ENCODE peak calls at places on chromosome 16, in four cellular contexts. R, I, D and Q are unnamed samples.

GRCh38 chr16:86511317-86512161 is 1.2 kb downstream of the FOXF1 start:
- DNase-seq in R (no peak), I (no peak), D (no peak), Q (no peak)

GRCh38 chr16:80803341-80804060 is 897 bp downstream of the CDYL2 start:
- DNase-seq in R (no peak), I (no peak), D (peak; percentile 78), Q (no peak)

GRCh38 chr16:68091604-68092261 is 6.6 kb downstream of the NFATC3 start:
- DNase-seq in R (no peak), I (no peak), D (no peak), Q (peak; percentile 70)

GRCh38 chr16:87809150-87809902 is 43.5 kb upstream of the KLHDC4 start:
- DNase-seq in R (no peak), I (no peak), D (no peak), Q (no peak)

GRCh38 chr16:11585460-11586374 is 1.0 kb downstream of the LITAF start:
- DNase-seq in R (peak; percentile 33), I (no peak), D (peak; percentile 73), Q (peak; percentile 34)

GRCh38 chr16:80150978-80151705 is 389.7 kb upstream of the DYNLRB2 start:
- DNase-seq in R (no peak), I (no peak), D (no peak), Q (no peak)

GRCh38 chr16:72455743-72456659 is 284.0 kb upstream of the PMFBP1 start:
- DNase-seq in R (no peak), I (no peak), D (no peak), Q (no peak)

GRCh38 chr16:82701302-82702022 is 74.7 kb downstream of the CDH13 start:
- DNase-seq in R (no peak), I (no peak), D (no peak), Q (no peak)

GRCh38 chr16:2715519-2715918 is 4.5 kb downstream of the PRSS27 start:
- DNase-seq in R (peak; percentile 75), I (peak; percentile 25), D (peak; percentile 83), Q (no peak)

GRCh38 chr16:10964891-10965326 is 20.5 kb downstream of the CLEC16A start:
- DNase-seq in R (no peak), I (no peak), D (no peak), Q (no peak)

GRCh38 chr16:56107944-56108583 is 83.2 kb upstream of the GNAO1 start:
- DNase-seq in R (peak; percentile 9), I (no peak), D (no peak), Q (no peak)

GRCh38 chr16:19284207-19284606 is 1.3 kb upstream of the CLEC19A start:
- DNase-seq in R (no peak), I (no peak), D (peak; percentile 68), Q (peak; percentile 40)

GRCh38 chr16:61617214-61617783 is 418.9 kb downstream of the CDH8 start:
- DNase-seq in R (no peak), I (no peak), D (no peak), Q (no peak)

GRCh38 chr16:27230562-27230991 is 27.3 kb downstream of the KDM8 start:
- DNase-seq in R (no peak), I (no peak), D (no peak), Q (no peak)

GRCh38 chr16:259226-259625 is 16.5 kb downstream of the RGS11 start:
- DNase-seq in R (no peak), I (no peak), D (no peak), Q (no peak)

GRCh38 chr16:57513371-57514102 is 22.8 kb downstream of the CCDC102A start:
- DNase-seq in R (no peak), I (no peak), D (peak; percentile 86), Q (no peak)

GRCh38 chr16:11556945-11557720 is 29.6 kb downstream of the LITAF start:
- DNase-seq in R (no peak), I (no peak), D (no peak), Q (no peak)

GRCh38 chr16:84559311-84559932 is 55.0 kb upstream of the MEAK7 start:
- DNase-seq in R (no peak), I (no peak), D (no peak), Q (no peak)

GRCh38 chr16:58366247-58367031 is 25.8 kb upstream of the GINS3 start:
- DNase-seq in R (no peak), I (no peak), D (no peak), Q (no peak)

GRCh38 chr16:47142469-47143328 is 1.0 kb downstream of the NETO2 start:
- DNase-seq in R (peak; percentile 11), I (no peak), D (peak; percentile 66), Q (no peak)

GRCh38 chr16:15996432-15997109 is 47.2 kb downstream of the ABCC1 start:
- DNase-seq in R (peak; percentile 31), I (peak; percentile 65), D (peak; percentile 67), Q (no peak)

GRCh38 chr16:86107190-86107589 is 208.2 kb downstream of the IRF8 start:
- DNase-seq in R (no peak), I (no peak), D (no peak), Q (no peak)

GRCh38 chr16:85072947-85073346 is 39.3 kb downstream of the CIBAR2 start:
- DNase-seq in R (peak; percentile 20), I (no peak), D (no peak), Q (peak; percentile 84)

GRCh38 chr16:81279375-81279774 is 35.4 kb upstream of the GAN start:
- DNase-seq in R (no peak), I (no peak), D (no peak), Q (no peak)

GRCh38 chr16:76614255-76614654 is 337.1 kb downstream of the CNTNAP4 start:
- DNase-seq in R (no peak), I (no peak), D (no peak), Q (no peak)

GRCh38 chr16:78298986-78299385 is 199.5 kb downstream of the WWOX start:
- DNase-seq in R (no peak), I (no peak), D (no peak), Q (no peak)

GRCh38 chr16:85611455-85612190 is 1.5 kb upstream of the GSE1 start:
- DNase-seq in R (peak; percentile 82), I (peak; percentile 67), D (peak; percentile 94), Q (peak; percentile 79)

GRCh38 chr16:946048-946395 is 24.8 kb downstream of the LMF1 start:
- DNase-seq in R (no peak), I (no peak), D (no peak), Q (no peak)

GRCh38 chr16:58264961-58265479 is 29.8 kb downstream of the PRSS54 start:
- DNase-seq in R (no peak), I (no peak), D (no peak), Q (no peak)

GRCh38 chr16:19291459-19291858 is 5.9 kb downstream of the CLEC19A start:
- DNase-seq in R (no peak), I (no peak), D (no peak), Q (no peak)

GRCh38 chr16:27430512-27430911 is 28.5 kb downstream of the IL21R start:
- DNase-seq in R (no peak), I (no peak), D (no peak), Q (no peak)

GRCh38 chr16:27319257-27319965 is 5.6 kb downstream of the IL4R start:
- DNase-seq in R (no peak), I (no peak), D (no peak), Q (no peak)

GRCh38 chr16:50006954-50007353 is 18.1 kb upstream of the CNEP1R1 start:
- DNase-seq in R (no peak), I (no peak), D (no peak), Q (no peak)

GRCh38 chr16:73610605-73611177 is 562.8 kb upstream of the ZFHX3 start:
- DNase-seq in R (no peak), I (no peak), D (no peak), Q (no peak)

GRCh38 chr16:2915196-2915929 is 3.6 kb downstream of the FLYWCH1 start:
- DNase-seq in R (no peak), I (no peak), D (no peak), Q (no peak)

GRCh38 chr16:424033-424622 is 1.3 kb upstream of the RAB11FIP3 start:
- DNase-seq in R (peak; percentile 85), I (peak; percentile 88), D (no peak), Q (peak; percentile 93)

GRCh38 chr16:2003827-2004641 is 5.6 kb downstream of the ZNF598 start:
- DNase-seq in R (peak; percentile 89), I (peak; percentile 78), D (peak; percentile 95), Q (peak; percentile 97)

GRCh38 chr16:69859105-69859969 is 91.8 kb upstream of the CLEC18A start:
- DNase-seq in R (peak; percentile 58), I (peak; percentile 28), D (no peak), Q (peak; percentile 23)
- TF ChIP-seq CTCF in R (no peak), I (peak; percentile 14), D (peak; percentile 15), Q (peak; percentile 57)

DNA sequence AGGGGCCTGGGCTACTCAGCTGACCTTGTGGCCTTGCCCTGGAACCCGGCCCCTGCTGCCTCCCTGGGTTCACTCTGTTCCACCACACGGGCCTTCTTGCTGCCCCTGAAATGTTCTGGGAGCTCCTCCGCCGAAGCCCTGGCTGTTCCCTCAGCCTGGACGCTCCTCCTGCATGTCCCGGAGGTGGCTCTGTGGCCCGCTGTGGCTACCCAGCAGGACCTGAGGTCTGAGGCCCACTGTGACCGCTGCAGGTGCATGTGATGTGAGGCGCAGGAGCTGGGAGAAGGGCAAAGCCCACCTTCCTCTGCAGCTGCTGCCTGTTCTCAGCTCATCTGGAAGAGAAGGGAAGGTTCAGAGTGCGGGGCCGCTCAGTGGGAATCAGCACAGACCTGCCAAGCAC is 38.9 kb upstream of the ACSF3 start:
- DNase-seq in R (no peak), I (no peak), D (no peak), Q (no peak)
- H3K27me3 ChIP-seq in R (peaks cover 60% of the 10 kb centered on the region), I (peaks cover 64% of the 10 kb centered on the region), D (peaks cover 34% of the 10 kb centered on the region), Q (peaks cover 55% of the 10 kb centered on the region)

GRCh38 chr16:28903344-28904042 is 21.5 kb downstream of the RABEP2 start:
- DNase-seq in R (no peak), I (no peak), D (no peak), Q (no peak)

GRCh38 chr16:28905229-28905754 is 19.7 kb downstream of the RABEP2 start:
- DNase-seq in R (no peak), I (no peak), D (no peak), Q (no peak)

GRCh38 chr16:28904363-28904762 is 20.7 kb downstream of the RABEP2 start:
- DNase-seq in R (no peak), I (no peak), D (no peak), Q (no peak)

GRCh38 chr16:28905800-28906372 is 19.2 kb downstream of the RABEP2 start:
- DNase-seq in R (no peak), I (no peak), D (no peak), Q (no peak)

DNA sequence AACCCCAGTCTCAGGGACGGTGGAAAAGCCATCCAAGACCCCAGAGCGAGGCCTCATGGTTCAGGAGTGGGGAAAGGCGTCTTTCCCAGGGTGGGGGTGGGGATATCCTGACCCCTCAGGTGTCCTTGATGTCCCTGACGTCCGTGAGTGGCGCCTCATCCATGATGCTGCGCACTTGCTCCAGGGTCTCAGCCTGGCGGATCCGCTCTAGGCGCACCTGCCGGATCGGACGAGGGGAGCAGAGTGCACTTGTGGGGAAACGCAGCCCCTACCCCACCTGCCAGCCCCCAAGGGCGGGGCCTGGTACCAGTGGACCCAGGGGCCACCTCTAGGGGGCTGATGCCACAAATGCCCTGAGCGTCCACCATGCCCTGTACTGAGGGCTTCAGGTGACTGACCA is 20.2 kb downstream of the RABEP2 start:
- DNase-seq in R (no peak), I (no peak), D (no peak), Q (no peak)
- H3K4me1 ChIP-seq in R (no peaks in the 10 kb centered on the region), I (no peaks in the 10 kb centered on the region), D (no peaks in the 10 kb centered on the region), Q (no peaks in the 10 kb centered on the region)

GRCh38 chr16:65869261-65869660 is 497.2 kb upstream of the CDH5 start:
- DNase-seq in R (no peak), I (no peak), D (no peak), Q (no peak)

GRCh38 chr16:65867276-65867990 is 499.1 kb upstream of the CDH5 start:
- DNase-seq in R (no peak), I (no peak), D (no peak), Q (no peak)
- TF ChIP-seq CTCF in R (no peak), I (no peak), D (no peak), Q (no peak)